ENCODE peak calls at places on chromosomes 3 and 15, in eight cellular contexts. F is sigmoid colon, Q is left lung, E is PC-9, I is astrocyte, O is hepatocyte, P is cardiac muscle cell, K is left ventricle myocardium inferior. D is an unnamed sample. For H3K9me3, the result is how much of the 10 kb centered on the place peaks cover.

GRCh38 chr3:9384141-9384828 is 13.1 kb upstream of the SETD5 start:
- DNase-seq in F (no peak), Q (no peak), E (no peak), I (peak), O (no peak), P (no peak), K (no peak), D (no peak)

GRCh38 chr3:31980530-31981205 is 394 bp downstream of the OSBPL10 start:
- DNase-seq in F (peak), Q (peak), E (peak), I (peak), O (peak), P (peak), K (peak), D (no peak)

GRCh38 chr15:68637755-68638405 is 59.1 kb downstream of the CORO2B start:
- DNase-seq in F (peak), Q (no peak), E (no peak), I (no peak), O (no peak), P (no peak), K (peak), D (peak)

GRCh38 chr15:35120173-35120572 is 35.1 kb upstream of the NANOGP8 start:
- DNase-seq in F (no peak), Q (no peak), E (no peak), I (no peak), O (no peak), P (no peak), K (no peak), D (no peak)

GRCh38 chr3:133491481-133492059 is 81.9 kb upstream of the CDV3 start:
- DNase-seq in F (no peak), Q (no peak), E (no peak), I (no peak), O (no peak), P (no peak), K (no peak), D (no peak)

GRCh38 chr3:16738451-16738850 is 133.2 kb upstream of the DAZL start:
- DNase-seq in F (no peak), Q (no peak), E (no peak), I (no peak), O (no peak), P (no peak), K (no peak), D (no peak)

GRCh38 chr15:91992940-91993339 is 139.4 kb downstream of the SLCO3A1 start:
- DNase-seq in F (no peak), Q (no peak), E (no peak), I (no peak), O (no peak), P (no peak), K (no peak), D (no peak)

GRCh38 chr3:100993309-100993708 is at the start of gene ABI3BP:
- DNase-seq in F (peak), Q (peak), E (peak), I (peak), O (peak), P (peak), K (peak), D (peak)

GRCh38 chr3:55623786-55624185 is 136.7 kb upstream of the WNT5A start:
- DNase-seq in F (no peak), Q (no peak), E (no peak), I (no peak), O (no peak), P (no peak), K (no peak), D (no peak)

GRCh38 chr3:153349138-153349499 is 187.1 kb downstream of the RAP2B start:
- DNase-seq in F (no peak), Q (no peak), E (no peak), I (no peak), O (no peak), P (no peak), K (no peak), D (no peak)
- H3K9me3 ChIP-seq in F (under half), Q (under half), E (under half), I (under half), O (under half), P (under half), K (under half), D (under half)

GRCh38 chr15:85035980-85036379 is 54.3 kb downstream of the PDE8A start:
- DNase-seq in F (no peak), Q (no peak), E (no peak), I (no peak), O (no peak), P (peak), K (no peak), D (no peak)
- H3K27ac ChIP-seq in F (no peak), Q (no peak), E (no peak), I (no peak), O (no peak), P (no peak), K (peak), D (no peak)

DNA sequence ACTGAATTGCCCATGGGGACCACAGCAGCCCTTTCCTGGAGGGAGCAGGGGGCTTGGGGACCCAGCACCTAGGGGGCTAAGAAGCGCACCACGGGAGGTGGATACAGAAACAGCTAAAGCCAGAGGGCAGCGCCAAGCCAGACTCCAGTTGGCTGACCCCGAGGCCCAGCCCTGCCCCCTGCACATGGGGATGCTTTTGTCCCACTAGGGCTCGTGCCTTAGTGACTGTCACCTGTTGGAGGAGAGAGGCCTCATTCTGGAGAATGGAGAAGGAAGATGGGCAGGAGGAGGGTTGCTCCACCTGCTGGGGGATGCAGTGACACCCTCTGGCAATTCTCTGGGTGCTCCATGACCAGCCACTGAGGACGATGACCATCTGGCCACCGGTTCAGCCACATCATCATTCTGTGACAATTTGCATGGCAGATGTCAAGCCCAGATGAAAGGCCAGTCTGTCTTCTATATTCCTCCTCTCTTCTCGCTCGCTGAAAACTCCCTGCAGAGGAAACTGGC is 167.8 kb upstream of the TLE3 start:
- DNase-seq in F (no peak), Q (no peak), E (no peak), I (no peak), O (no peak), P (no peak), K (no peak), D (no peak)
- TF ChIP-seq CTCF in F (no peak), Q (no peak), E (peak), I (no peak), O (no peak), P (peak), K (peak), D (peak)

GRCh38 chr15:27769652-27770051 is 329.5 kb downstream of the OCA2 start:
- DNase-seq in F (no peak), Q (no peak), E (no peak), I (no peak), O (no peak), P (no peak), K (no peak), D (no peak)

GRCh38 chr15:27771892-27772291 is 327.2 kb downstream of the OCA2 start:
- DNase-seq in F (no peak), Q (no peak), E (no peak), I (no peak), O (no peak), P (no peak), K (no peak), D (no peak)

GRCh38 chr15:27768731-27769510 is 330.2 kb downstream of the OCA2 start:
- DNase-seq in F (no peak), Q (no peak), E (no peak), I (no peak), O (no peak), P (no peak), K (no peak), D (no peak)

GRCh38 chr15:27770086-27770607 is 329.0 kb downstream of the OCA2 start:
- DNase-seq in F (no peak), Q (no peak), E (no peak), I (no peak), O (no peak), P (no peak), K (no peak), D (no peak)

GRCh38 chr15:27770769-27771554 is 328.2 kb downstream of the OCA2 start:
- DNase-seq in F (no peak), Q (no peak), E (no peak), I (no peak), O (no peak), P (no peak), K (no peak), D (no peak)
- H3K9me3 ChIP-seq in F (under half), Q (under half), E (under half), I (under half), O (under half), P (under half), K (under half), D (under half)